ENCODE peak calls at places on chromosomes 16 and 17, in four cellular contexts. X, B, P and R are unnamed samples.

GRCh38 chr17:7478276-7479138 is 924 bp downstream of the ZBTB4 start:
- DNase-seq in P (peak; percentile 61), B (peak; percentile 58), X (peak; percentile 29), R (peak; percentile 71)

GRCh38 chr16:11232852-11233726 is 22.9 kb downstream of the SOCS1 start:
- DNase-seq in P (peak; percentile 91), B (no peak), X (no peak), R (no peak)

GRCh38 chr16:84198401-84198800 is 7.4 kb downstream of the ADAD2 start:
- DNase-seq in P (no peak), B (no peak), X (peak; percentile 43), R (no peak)

GRCh38 chr17:48052956-48053757 is 5.0 kb downstream of the NFE2L1 start:
- DNase-seq in X (peak; percentile 92), P (no peak), B (no peak), R (peak; percentile 74)

GRCh38 chr16:175145-175949 is 1.1 kb upstream of the HBA1 start:
- DNase-seq in X (no peak), B (no peak), P (no peak), R (no peak)

GRCh38 chr16:10740000-10740844 is 3.4 kb upstream of the NUBP1 start:
- DNase-seq in X (no peak), B (no peak), P (no peak), R (no peak)

GRCh38 chr16:58499092-58499511 is 841 bp upstream of the NDRG4 start:
- DNase-seq in P (no peak), X (no peak), B (no peak), R (no peak)

GRCh38 chr17:19384723-19385391 is 2.1 kb downstream of the MFAP4 start:
- DNase-seq in B (no peak), P (no peak), X (peak; percentile 63), R (no peak)

GRCh38 chr17:51121620-51122472 is 1.2 kb upstream of the SPAG9 start:
- DNase-seq in X (peak; percentile 44), B (peak; percentile 68), P (peak; percentile 89), R (peak; percentile 56)

GRCh38 chr17:3667366-3668278 is 756 bp downstream of the TAX1BP3 start:
- DNase-seq in P (peak; percentile 12), B (peak; percentile 89), X (peak; percentile 68), R (peak; percentile 69)

GRCh38 chr17:64326420-64327054 is 63.5 kb upstream of the TEX2 start:
- DNase-seq in X (peak; percentile 47), B (no peak), P (no peak), R (no peak)

GRCh38 chr16:52318259-52319008 is 228.5 kb downstream of the TOX3 start:
- DNase-seq in X (no peak), B (peak; percentile 34), P (no peak), R (no peak)

GRCh38 chr16:71781741-71782140 is 26.9 kb downstream of the AP1G1 start:
- DNase-seq in B (no peak), X (no peak), P (no peak), R (no peak)

GRCh38 chr17:17029938-17030337 is 12.3 kb upstream of the MPRIP start:
- DNase-seq in B (peak; percentile 6), P (no peak), X (no peak), R (no peak)

GRCh38 chr16:4825196-4825595 is 21.9 kb downstream of the GLYR1 start:
- DNase-seq in P (no peak), B (no peak), X (no peak), R (no peak)

GRCh38 chr17:28110184-28110583 is 67.7 kb downstream of the NLK start:
- DNase-seq in X (no peak), P (no peak), B (no peak), R (no peak)

GRCh38 chr17:79527286-79527685 is 83.6 kb downstream of the RBFOX3 start:
- DNase-seq in P (no peak), X (no peak), B (no peak), R (no peak)

GRCh38 chr17:12510535-12510934 is 155.2 kb upstream of the MYOCD start:
- DNase-seq in B (no peak), P (no peak), X (no peak), R (no peak)

GRCh38 chr17:44820631-44821196 is 9.4 kb downstream of the GJC1 start:
- DNase-seq in P (no peak), B (no peak), X (no peak), R (peak; percentile 70)

GRCh38 chr17:1179635-1180433 is at the start of gene ABR:
- DNase-seq in B (peak; percentile 89), P (peak; percentile 58), X (no peak), R (peak; percentile 48)

GRCh38 chr17:67662712-67663111 is 55.0 kb upstream of the NOL11 start:
- DNase-seq in P (no peak), B (no peak), X (no peak), R (no peak)

GRCh38 chr16:51807551-51807950 is 656.5 kb upstream of the SALL1 start:
- DNase-seq in B (no peak), X (no peak), P (no peak), R (no peak)

GRCh38 chr17:39618252-39618913 is 8.4 kb upstream of the PPP1R1B start:
- DNase-seq in B (no peak), X (no peak), P (no peak), R (peak; percentile 71)

GRCh38 chr17:9217151-9218067 is 196.1 kb downstream of the NTN1 start:
- DNase-seq in P (no peak), B (no peak), X (no peak), R (no peak)

GRCh38 chr17:61383689-61384201 is 15.9 kb upstream of the TBX2 start:
- DNase-seq in B (no peak), X (peak; percentile 78), P (no peak), R (no peak)

GRCh38 chr16:57611184-57611583 is 17.2 kb upstream of the ADGRG1 start:
- DNase-seq in X (no peak), B (no peak), P (no peak), R (no peak)

GRCh38 chr17:9755083-9755482 is 36.3 kb downstream of the DHRS7C start:
- DNase-seq in B (no peak), P (no peak), X (no peak), R (no peak)

GRCh38 chr16:70704586-70704985 is 18.7 kb upstream of the MTSS2 start:
- DNase-seq in B (no peak), P (no peak), X (no peak), R (no peak)

GRCh38 chr16:64051826-64052225 is 1070.0 kb downstream of the CDH11 start:
- DNase-seq in X (peak; percentile 8), P (no peak), B (peak; percentile 42), R (peak; percentile 27)

GRCh38 chr16:1488054-1488601 is 616 bp downstream of the PTX4 start:
- DNase-seq in X (no peak), B (no peak), P (no peak), R (no peak)

GRCh38 chr17:43327834-43328420 is 70.9 kb upstream of the ARL4D start:
- DNase-seq in P (no peak), X (no peak), B (no peak), R (no peak)

GRCh38 chr17:39483506-39483905 is 22.2 kb downstream of the CDK12 start:
- DNase-seq in B (no peak), X (no peak), P (no peak), R (no peak)

GRCh38 chr17:67359960-67360817 is 6.2 kb downstream of the PSMD12 start:
- DNase-seq in X (peak; percentile 41), B (peak; percentile 35), P (peak; percentile 44), R (peak; percentile 77)